ENCODE peak calls at places on chromosomes 1 and 21, in five cellular contexts. One of them, this sample, is unnamed.

GRCh38 chr1:53468374-53468773 is 9.2 kb downstream of the DMRTB1 start:
- DNase-seq in PC-9: peak; percentile 27
- DNase-seq in cardiac muscle cell: no peak
- DNase-seq in thoracic aorta: no peak
- DNase-seq in GM12878: no peak
- DNase-seq in this sample: no peak

GRCh38 chr1:158830074-158830677 is 975 bp upstream of the MNDA start:
- DNase-seq in PC-9: no peak
- DNase-seq in cardiac muscle cell: no peak
- DNase-seq in thoracic aorta: no peak
- DNase-seq in GM12878: peak; percentile 45
- DNase-seq in this sample: no peak

GRCh38 chr1:146036990-146037646 is 15.6 kb upstream of the HJV start:
- DNase-seq in PC-9: peak; percentile 81
- DNase-seq in cardiac muscle cell: peak; percentile 80
- DNase-seq in thoracic aorta: peak; percentile 36
- DNase-seq in GM12878: peak; percentile 87
- DNase-seq in this sample: peak; percentile 74

GRCh38 chr1:78333426-78334012 is 157.3 kb upstream of the PTGFR start:
- DNase-seq in PC-9: no peak
- DNase-seq in cardiac muscle cell: peak; percentile 38
- DNase-seq in thoracic aorta: no peak
- DNase-seq in GM12878: no peak
- DNase-seq in this sample: peak; percentile 4

GRCh38 chr1:202014915-202015676 is 4.7 kb downstream of the ELF3 start:
- DNase-seq in PC-9: no peak
- DNase-seq in cardiac muscle cell: no peak
- DNase-seq in thoracic aorta: no peak
- DNase-seq in GM12878: no peak
- DNase-seq in this sample: no peak

GRCh38 chr1:226882631-226883409 is 12.4 kb downstream of the PSEN2 start:
- DNase-seq in PC-9: no peak
- DNase-seq in cardiac muscle cell: no peak
- DNase-seq in thoracic aorta: no peak
- DNase-seq in GM12878: peak; percentile 86
- DNase-seq in this sample: peak; percentile 63

GRCh38 chr1:6150006-6150938 is 29.8 kb downstream of the CHD5 start:
- DNase-seq in PC-9: no peak
- DNase-seq in cardiac muscle cell: no peak
- DNase-seq in thoracic aorta: no peak
- DNase-seq in GM12878: no peak
- DNase-seq in this sample: no peak

GRCh38 chr1:90488451-90488850 is 228.7 kb downstream of the BARHL2 start:
- DNase-seq in PC-9: no peak
- DNase-seq in cardiac muscle cell: no peak
- DNase-seq in thoracic aorta: no peak
- DNase-seq in GM12878: no peak
- DNase-seq in this sample: no peak

GRCh38 chr21:32772281-32773047 is 909 bp upstream of the PAXBP1 start:
- DNase-seq in PC-9: peak; percentile 48
- DNase-seq in cardiac muscle cell: peak; percentile 13
- DNase-seq in thoracic aorta: no peak
- DNase-seq in GM12878: peak; percentile 9
- DNase-seq in this sample: peak; percentile 34

GRCh38 chr1:64983110-64983509 is 16.8 kb upstream of the JAK1 start:
- DNase-seq in PC-9: peak; percentile 94
- DNase-seq in cardiac muscle cell: peak; percentile 12
- DNase-seq in thoracic aorta: no peak
- DNase-seq in GM12878: no peak
- DNase-seq in this sample: no peak

GRCh38 chr1:219538886-219539285 is 74.0 kb downstream of the ZC3H11B start:
- DNase-seq in PC-9: no peak
- DNase-seq in cardiac muscle cell: no peak
- DNase-seq in thoracic aorta: no peak
- DNase-seq in GM12878: no peak
- DNase-seq in this sample: no peak

GRCh38 chr1:30325085-30325935 is 398.1 kb downstream of the MATN1 start:
- DNase-seq in PC-9: no peak
- DNase-seq in cardiac muscle cell: no peak
- DNase-seq in thoracic aorta: no peak
- DNase-seq in GM12878: no peak
- DNase-seq in this sample: no peak

GRCh38 chr1:213457097-213457680 is 406.1 kb downstream of the RPS6KC1 start:
- DNase-seq in PC-9: no peak
- DNase-seq in cardiac muscle cell: no peak
- DNase-seq in thoracic aorta: peak; percentile 26
- DNase-seq in GM12878: no peak
- DNase-seq in this sample: no peak

GRCh38 chr1:209884249-209884648 is 53.8 kb upstream of the SYT14 start:
- DNase-seq in PC-9: no peak
- DNase-seq in cardiac muscle cell: no peak
- DNase-seq in thoracic aorta: no peak
- DNase-seq in GM12878: no peak
- DNase-seq in this sample: no peak

GRCh38 chr1:85275701-85276289 is 637 bp downstream of the BCL10 start:
- DNase-seq in PC-9: no peak
- DNase-seq in cardiac muscle cell: no peak
- DNase-seq in thoracic aorta: no peak
- DNase-seq in GM12878: no peak
- DNase-seq in this sample: no peak

GRCh38 chr1:155044812-155045690 is 6.1 kb upstream of the ADAM15 start:
- DNase-seq in PC-9: peak; percentile 79
- DNase-seq in cardiac muscle cell: peak; percentile 81
- DNase-seq in thoracic aorta: no peak
- DNase-seq in GM12878: no peak
- DNase-seq in this sample: peak; percentile 49

GRCh38 chr1:22711071-22711470 is 432 bp downstream of the EPHB2 start:
- DNase-seq in PC-9: no peak
- DNase-seq in cardiac muscle cell: peak; percentile 42
- DNase-seq in thoracic aorta: no peak
- DNase-seq in GM12878: no peak
- DNase-seq in this sample: no peak

GRCh38 chr1:45009956-45010854 is 919 bp downstream of the HECTD3 start:
- DNase-seq in PC-9: peak; percentile 54
- DNase-seq in cardiac muscle cell: peak; percentile 25
- DNase-seq in thoracic aorta: no peak
- DNase-seq in GM12878: no peak
- DNase-seq in this sample: peak; percentile 45

GRCh38 chr1:93692001-93692400 is 10.4 kb upstream of the BCAR3 start:
- DNase-seq in PC-9: no peak
- DNase-seq in cardiac muscle cell: no peak
- DNase-seq in thoracic aorta: no peak
- DNase-seq in GM12878: no peak
- DNase-seq in this sample: no peak

GRCh38 chr1:9628541-9629444 is 22.7 kb upstream of the PIK3CD start:
- DNase-seq in PC-9: no peak
- DNase-seq in cardiac muscle cell: no peak
- DNase-seq in thoracic aorta: no peak
- DNase-seq in GM12878: peak; percentile 72
- DNase-seq in this sample: peak; percentile 82

GRCh38 chr1:182299728-182300581 is 91.6 kb downstream of the GLUL start:
- DNase-seq in PC-9: peak; percentile 48
- DNase-seq in cardiac muscle cell: no peak
- DNase-seq in thoracic aorta: no peak
- DNase-seq in GM12878: no peak
- DNase-seq in this sample: no peak

GRCh38 chr1:168717906-168718891 is 10.8 kb downstream of the DPT start:
- DNase-seq in PC-9: no peak
- DNase-seq in cardiac muscle cell: peak; percentile 28
- DNase-seq in thoracic aorta: no peak
- DNase-seq in GM12878: no peak
- DNase-seq in this sample: no peak

GRCh38 chr1:6224733-6225132 is 11.0 kb downstream of the ICMT start:
- DNase-seq in PC-9: peak; percentile 40
- DNase-seq in cardiac muscle cell: no peak
- DNase-seq in thoracic aorta: no peak
- DNase-seq in GM12878: no peak
- DNase-seq in this sample: no peak

GRCh38 chr1:89952021-89952995 is 42.6 kb upstream of the ZNF326 start:
- DNase-seq in PC-9: peak; percentile 48
- DNase-seq in cardiac muscle cell: no peak
- DNase-seq in thoracic aorta: no peak
- DNase-seq in GM12878: no peak
- DNase-seq in this sample: no peak

GRCh38 chr1:176789571-176790090 is 326.7 kb downstream of the PAPPA2 start:
- DNase-seq in PC-9: no peak
- DNase-seq in cardiac muscle cell: peak; percentile 50
- DNase-seq in thoracic aorta: no peak
- DNase-seq in GM12878: no peak
- DNase-seq in this sample: no peak

GRCh38 chr1:160376525-160377131 is 9.8 kb downstream of the NHLH1 start:
- DNase-seq in PC-9: peak; percentile 60
- DNase-seq in cardiac muscle cell: peak; percentile 75
- DNase-seq in thoracic aorta: no peak
- DNase-seq in GM12878: peak; percentile 36
- DNase-seq in this sample: peak; percentile 20

GRCh38 chr1:15198684-15199083 is 45.1 kb downstream of the TMEM51 start:
- DNase-seq in PC-9: no peak
- DNase-seq in cardiac muscle cell: no peak
- DNase-seq in thoracic aorta: no peak
- DNase-seq in GM12878: no peak
- DNase-seq in this sample: no peak

GRCh38 chr1:15196807-15197530 is 43.4 kb downstream of the TMEM51 start:
- DNase-seq in PC-9: no peak
- DNase-seq in cardiac muscle cell: peak; percentile 49
- DNase-seq in thoracic aorta: no peak
- DNase-seq in GM12878: no peak
- DNase-seq in this sample: no peak

GRCh38 chr1:15197591-15198447 is 44.3 kb downstream of the TMEM51 start:
- DNase-seq in PC-9: no peak
- DNase-seq in cardiac muscle cell: no peak
- DNase-seq in thoracic aorta: no peak
- DNase-seq in GM12878: no peak
- DNase-seq in this sample: no peak

GRCh38 chr1:15195420-15196052 is 42.0 kb downstream of the TMEM51 start:
- DNase-seq in PC-9: peak; percentile 62
- DNase-seq in cardiac muscle cell: no peak
- DNase-seq in thoracic aorta: no peak
- DNase-seq in GM12878: no peak
- DNase-seq in this sample: no peak

DNA sequence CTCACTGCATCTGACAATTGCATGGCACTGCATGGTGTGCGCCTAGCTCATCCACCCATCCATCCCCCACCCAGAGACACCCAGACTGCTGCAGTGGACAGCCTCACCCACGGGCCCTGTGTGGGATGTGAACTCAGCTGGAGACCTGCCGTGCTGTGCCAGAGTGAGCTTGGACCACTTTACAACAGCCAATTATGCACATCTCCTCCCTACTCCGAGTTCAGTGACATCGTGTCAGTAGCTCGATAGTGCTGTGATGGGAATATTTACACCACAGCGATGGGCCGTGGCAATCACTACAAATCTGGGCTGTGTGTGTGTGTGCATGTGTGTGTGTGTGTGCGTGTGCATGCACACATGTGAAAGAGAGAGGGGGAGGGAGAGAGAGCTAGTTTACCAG is 42.5 kb downstream of the TMEM51 start:
- DNase-seq in PC-9: no peak
- DNase-seq in cardiac muscle cell: no peak
- DNase-seq in thoracic aorta: no peak
- DNase-seq in GM12878: no peak
- DNase-seq in this sample: no peak
- H3K4me3 ChIP-seq in PC-9: no peak overlapping the region
- H3K4me3 ChIP-seq in cardiac muscle cell: no peak overlapping the region
- H3K4me3 ChIP-seq in thoracic aorta: no peak overlapping the region
- H3K4me3 ChIP-seq in GM12878: no peak overlapping the region
- H3K4me3 ChIP-seq in this sample: no peak overlapping the region

DNA sequence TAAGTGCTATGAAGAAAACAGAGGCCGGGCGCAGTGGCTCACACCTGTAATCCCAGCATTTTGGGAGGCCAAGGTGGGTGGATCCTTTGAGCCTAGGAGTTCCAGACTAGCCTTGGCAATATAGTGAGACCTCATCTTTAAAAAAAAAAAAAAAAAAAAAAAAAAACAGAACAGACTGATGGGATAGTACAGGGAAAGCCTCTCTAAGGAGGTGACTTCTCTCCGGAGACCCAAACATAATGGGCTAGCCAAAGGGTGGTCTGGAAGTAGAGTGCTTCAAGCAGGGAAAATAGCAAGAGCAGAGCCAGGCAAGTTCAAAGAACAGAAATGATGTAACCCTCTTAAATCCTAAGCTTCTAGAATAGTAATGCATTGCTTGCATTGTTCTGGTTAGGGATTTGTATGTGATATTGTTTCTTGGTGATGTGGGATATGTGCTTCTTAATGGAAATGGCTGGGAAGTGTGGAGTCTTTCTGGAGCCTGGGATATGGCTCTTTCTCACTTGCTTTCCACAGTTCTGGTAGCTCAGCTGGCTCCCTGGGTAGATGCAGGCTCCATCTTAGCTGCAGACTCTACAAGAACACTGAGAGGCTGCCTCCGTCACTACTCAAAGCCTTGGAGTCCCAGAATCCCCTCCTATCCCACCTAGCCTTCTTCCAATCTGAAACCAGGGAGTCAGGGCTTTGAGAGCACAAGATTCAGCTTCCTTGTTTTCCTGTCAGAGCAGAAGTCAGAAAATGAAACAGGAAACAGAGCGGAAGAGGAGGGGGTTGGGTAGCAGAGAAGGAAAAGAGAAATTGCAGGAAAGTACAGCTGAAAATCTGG is 1.9 kb upstream of the PIGV start:
- DNase-seq in PC-9: no peak
- DNase-seq in cardiac muscle cell: no peak
- DNase-seq in thoracic aorta: no peak
- DNase-seq in GM12878: no peak
- DNase-seq in this sample: no peak
- H3K4me3 ChIP-seq in PC-9: no peak overlapping the region
- H3K4me3 ChIP-seq in cardiac muscle cell: no peak overlapping the region
- H3K4me3 ChIP-seq in thoracic aorta: no peak overlapping the region
- H3K4me3 ChIP-seq in GM12878: peak overlapping the region; percentile 22
- H3K4me3 ChIP-seq in this sample: no peak overlapping the region

DNA sequence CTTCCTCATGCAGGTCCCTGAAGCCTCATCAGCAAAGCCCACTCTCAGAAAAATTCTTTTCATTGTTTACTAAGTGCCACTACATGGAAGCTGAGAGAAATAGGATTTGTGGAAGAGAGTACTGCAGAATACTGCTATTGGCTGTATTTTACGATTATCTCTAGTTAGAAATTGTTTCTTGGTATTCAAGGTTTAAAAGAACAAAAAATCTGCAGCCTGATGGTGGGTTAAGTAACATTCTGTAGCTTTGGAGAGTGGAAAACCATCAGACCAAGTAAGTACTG is 27.3 kb downstream of the PTTG1IP start:
- DNase-seq in PC-9: no peak
- DNase-seq in cardiac muscle cell: no peak
- DNase-seq in thoracic aorta: no peak
- DNase-seq in GM12878: no peak
- DNase-seq in this sample: no peak
- H3K4me3 ChIP-seq in PC-9: peak overlapping the region; percentile 31
- H3K4me3 ChIP-seq in cardiac muscle cell: no peak overlapping the region
- H3K4me3 ChIP-seq in thoracic aorta: peak overlapping the region; percentile 68
- H3K4me3 ChIP-seq in GM12878: peak overlapping the region; percentile 47
- H3K4me3 ChIP-seq in this sample: peak overlapping the region; percentile 40

DNA sequence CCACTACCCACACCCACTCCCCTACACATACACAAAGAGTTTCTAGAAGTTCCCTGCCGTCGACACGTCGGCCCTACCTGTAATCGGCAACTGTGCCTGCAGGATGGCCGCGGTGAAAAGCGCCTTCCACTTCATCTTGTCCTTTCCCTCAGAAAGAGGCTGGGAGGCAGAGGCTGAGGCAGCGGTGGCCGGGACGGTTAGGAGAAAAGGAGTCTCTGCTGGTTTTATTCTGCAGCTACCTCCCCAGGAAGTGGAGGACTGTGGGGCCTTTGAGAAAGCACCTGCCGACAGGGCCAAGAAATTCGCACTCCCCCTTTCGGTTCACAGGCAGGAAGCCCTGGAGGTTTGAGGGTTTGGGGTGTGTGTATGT is at the start of gene CD247:
- DNase-seq in PC-9: no peak
- DNase-seq in cardiac muscle cell: no peak
- DNase-seq in thoracic aorta: no peak
- DNase-seq in GM12878: no peak
- DNase-seq in this sample: no peak
- H3K4me3 ChIP-seq in PC-9: no peak within 1 kb of the TSS
- H3K4me3 ChIP-seq in cardiac muscle cell: no peak within 1 kb of the TSS
- H3K4me3 ChIP-seq in thoracic aorta: peak within 1 kb of the TSS; percentile 26
- H3K4me3 ChIP-seq in GM12878: no peak within 1 kb of the TSS
- H3K4me3 ChIP-seq in this sample: no peak within 1 kb of the TSS

This sample was measured in GM06990.